ENCODE peak calls at places on chromosomes 12 and 14, in eight cellular contexts. P is hepatocyte, X is DND-41, O is GM12865, F is kidney, C is pancreas, U is uterus, A is fibroblast of pulmonary artery. V is an unnamed sample.

GRCh38 chr12:32400866-32401265 is 1.5 kb downstream of the FGD4 start:
- DNase-seq in P (no peak), X (no peak), O (no peak), F (no peak), C (no peak), U (no peak), A (no peak), V (no peak)

GRCh38 chr12:44000309-44000952 is 164.6 kb downstream of the TMEM117 start:
- DNase-seq in P (peak; percentile 66), X (peak; percentile 42), O (peak; percentile 69), F (no peak), C (no peak), U (no peak), A (peak; percentile 67), V (no peak)

GRCh38 chr12:110050927-110051326 is 2.6 kb upstream of the C12orf76 start:
- DNase-seq in P (no peak), X (no peak), O (no peak), F (no peak), C (no peak), U (no peak), A (no peak), V (no peak)

GRCh38 chr12:67428431-67428830 is 159.3 kb downstream of the CAND1 start:
- DNase-seq in P (peak; percentile 37), X (no peak), O (no peak), F (no peak), C (no peak), U (no peak), A (no peak), V (no peak)

GRCh38 chr14:31934767-31935266 is 142.3 kb upstream of the ARHGAP5 start:
- DNase-seq in P (peak; percentile 78), X (no peak), O (peak; percentile 10), F (no peak), C (no peak), U (no peak), A (peak; percentile 74), V (peak; percentile 26)

GRCh38 chr14:38257500-38257899 is 1.6 kb upstream of the CLEC14A start:
- DNase-seq in P (no peak), X (no peak), O (no peak), F (no peak), C (no peak), U (no peak), A (peak; percentile 50), V (no peak)

GRCh38 chr14:104724981-104725771 is 1.1 kb downstream of the ADSS1 start:
- DNase-seq in P (peak; percentile 67), X (no peak), O (no peak), F (no peak), C (no peak), U (no peak), A (peak; percentile 49), V (peak; percentile 70)

GRCh38 chr12:49144384-49144783 is 13.2 kb upstream of the TUBA1B start:
- DNase-seq in P (no peak), X (no peak), O (no peak), F (no peak), C (no peak), U (no peak), A (no peak), V (no peak)

GRCh38 chr12:54036620-54037359 is 3.9 kb downstream of the HOXC5 start:
- DNase-seq in P (no peak), X (peak; percentile 23), O (peak; percentile 18), F (peak; percentile 87), C (no peak), U (no peak), A (no peak), V (no peak)

GRCh38 chr12:122190842-122191668 is 8.1 kb downstream of the LRRC43 start:
- DNase-seq in P (peak; percentile 77), X (peak; percentile 65), O (peak; percentile 78), F (peak; percentile 44), C (peak; percentile 85), U (no peak), A (peak; percentile 73), V (peak; percentile 48)

GRCh38 chr12:12927211-12928079 is 24.5 kb downstream of the GPRC5D start:
- DNase-seq in P (no peak), X (no peak), O (no peak), F (peak; percentile 93), C (peak; percentile 95), U (peak; percentile 29), A (peak; percentile 77), V (peak; percentile 66)

GRCh38 chr14:76550534-76550933 is 174.6 kb downstream of the ESRRB start:
- DNase-seq in P (no peak), X (no peak), O (peak; percentile 28), F (no peak), C (no peak), U (no peak), A (no peak), V (no peak)

GRCh38 chr14:90815817-90816662 is at the start of gene TTC7B:
- DNase-seq in P (peak; percentile 78), X (peak; percentile 33), O (peak; percentile 36), F (no peak), C (no peak), U (no peak), A (peak; percentile 44), V (peak; percentile 62)

GRCh38 chr14:85583311-85583710 is 53.4 kb downstream of the FLRT2 start:
- DNase-seq in P (no peak), X (no peak), O (no peak), F (no peak), C (no peak), U (no peak), A (no peak), V (no peak)

DNA sequence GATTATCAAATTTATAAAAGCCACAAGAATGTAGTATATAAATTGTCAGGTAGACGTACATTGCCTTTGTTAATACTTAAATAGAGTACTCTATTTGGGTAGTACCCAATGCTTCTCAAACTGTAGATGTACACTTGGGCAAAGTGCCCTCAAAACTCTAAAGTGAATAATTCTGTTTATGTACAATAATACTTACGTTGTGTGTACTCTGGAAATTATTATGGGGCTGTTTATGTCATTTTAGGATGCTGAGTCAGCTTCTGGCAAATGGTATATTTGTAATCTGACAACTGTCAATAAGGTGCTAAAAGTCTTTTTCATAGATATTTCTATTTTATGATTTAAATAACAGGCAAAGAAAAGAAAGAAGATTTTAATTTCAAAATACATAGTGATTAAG is 102.4 kb downstream of the CCDC91 start:
- DNase-seq in P (no peak), X (no peak), O (no peak), F (no peak), C (no peak), U (no peak), A (no peak), V (no peak)
- TF ChIP-seq CTCF in P (no peak), X (no peak), O (no peak), F (no peak), C (no peak), U (no peak), A (no peak), V (no peak)

GRCh38 chr12:120199595-120200306 is 1.2 kb downstream of the RPLP0 start:
- DNase-seq in P (no peak), X (no peak), O (peak; percentile 49), F (no peak), C (no peak), U (peak; percentile 59), A (peak; percentile 95), V (no peak)

GRCh38 chr12:120194534-120195395 is at the start of gene GCN1:
- DNase-seq in P (peak; percentile 90), X (peak; percentile 87), O (peak; percentile 91), F (peak; percentile 95), C (peak; percentile 93), U (peak; percentile 67), A (peak; percentile 74), V (peak; percentile 86)

GRCh38 chr12:120197542-120197887 is 3.0 kb upstream of the GCN1 start:
- DNase-seq in P (no peak), X (no peak), O (no peak), F (no peak), C (no peak), U (no peak), A (no peak), V (no peak)

GRCh38 chr12:120196363-120196762 is 1.8 kb upstream of the GCN1 start:
- DNase-seq in P (no peak), X (no peak), O (no peak), F (no peak), C (no peak), U (no peak), A (no peak), V (no peak)

DNA sequence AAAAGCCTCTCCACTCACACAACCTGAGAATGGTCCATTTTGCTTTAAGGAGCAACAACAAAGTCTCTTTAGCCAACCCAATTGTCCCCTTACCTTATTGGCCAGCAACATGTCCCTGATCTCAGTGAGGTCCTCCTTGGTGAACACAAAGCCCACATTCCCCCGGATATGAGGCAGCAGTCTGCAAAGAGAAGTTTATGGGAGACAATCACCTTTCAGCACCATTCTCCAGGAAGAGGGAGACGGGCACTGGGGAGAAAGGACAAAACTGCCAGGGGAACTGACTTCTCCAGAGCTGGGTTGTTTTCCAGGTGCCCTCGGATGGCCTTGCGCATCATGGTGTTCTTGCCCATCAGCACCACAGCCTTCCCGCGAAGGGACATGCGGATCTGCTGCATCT is 1.9 kb downstream of the RPLP0 start:
- DNase-seq in P (no peak), X (no peak), O (no peak), F (no peak), C (no peak), U (no peak), A (no peak), V (no peak)
- H3K4me3 ChIP-seq in P (no peak overlapping the region), X (peak overlapping the region; percentile 83), O (peak overlapping the region; percentile 67), F (no peak overlapping the region), C (peak overlapping the region; percentile 85), U (peak overlapping the region; percentile 85), A (peak overlapping the region; percentile 99), V (peak overlapping the region; percentile 95)

DNA sequence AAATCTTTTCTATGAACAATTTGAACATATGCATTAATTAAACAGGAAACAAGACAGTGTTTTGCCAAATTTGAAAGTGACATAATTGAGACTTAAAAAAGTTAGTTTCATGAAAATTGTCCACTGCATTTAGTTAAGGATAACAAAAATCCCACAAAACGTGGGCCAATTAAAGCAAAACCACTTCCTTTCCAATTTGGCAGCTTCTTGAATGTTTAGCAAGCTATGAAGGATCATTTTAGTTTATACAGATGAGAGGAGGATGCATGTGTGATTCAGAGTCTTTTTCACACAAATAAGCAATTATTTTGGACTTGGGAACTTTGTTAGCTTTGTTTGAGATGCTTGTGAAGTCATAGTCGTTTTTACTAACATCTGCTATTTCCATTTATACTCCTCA is 109.6 kb downstream of the ATXN7L3B start:
- DNase-seq in P (no peak), X (no peak), O (no peak), F (no peak), C (no peak), U (no peak), A (no peak), V (no peak)
- TF ChIP-seq CTCF in P (no peak), X (no peak), O (no peak), F (no peak), C (no peak), U (no peak), A (no peak), V (no peak)

DNA sequence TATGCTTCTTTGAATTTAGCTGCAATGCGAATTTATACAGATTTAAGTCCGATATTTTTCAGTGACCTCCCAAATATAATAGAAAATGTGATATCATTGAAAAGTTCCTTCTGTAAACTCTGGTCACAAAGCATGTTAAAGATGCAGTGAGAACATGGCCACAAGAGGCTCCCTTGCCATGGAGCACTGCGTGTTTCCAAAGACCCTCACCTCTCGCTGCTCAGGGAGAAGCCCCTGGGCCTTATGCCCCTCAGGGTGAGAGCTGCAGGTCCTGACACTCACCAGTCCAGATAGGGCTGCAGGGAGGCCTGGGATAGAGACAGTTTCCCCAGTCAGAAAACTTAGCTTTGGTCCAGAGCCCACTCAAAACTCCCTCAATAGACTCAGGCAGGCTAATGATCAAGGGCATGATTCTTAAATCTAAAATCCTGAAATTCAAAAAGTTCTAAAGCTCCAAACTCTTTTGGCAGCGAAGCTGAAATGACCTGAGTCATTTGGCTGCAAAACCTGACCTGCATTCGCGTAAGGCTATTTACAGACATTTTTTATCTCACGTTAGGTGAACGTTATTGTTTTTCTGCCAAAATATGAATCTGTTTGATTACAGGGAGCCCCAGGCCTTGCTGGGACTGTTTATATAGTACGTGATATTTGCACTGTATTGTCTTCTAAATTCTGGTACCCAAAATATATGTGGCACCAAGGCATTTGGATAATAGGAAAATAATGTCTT is 67.8 kb downstream of the CAPZA3 start:
- DNase-seq in P (no peak), X (no peak), O (no peak), F (no peak), C (no peak), U (no peak), A (no peak), V (no peak)
- H3K4me3 ChIP-seq in P (no peak overlapping the region), X (no peak overlapping the region), O (no peak overlapping the region), F (no peak overlapping the region), C (no peak overlapping the region), U (no peak overlapping the region), A (no peak overlapping the region), V (peak overlapping the region; percentile 10)

V was measured in left ventricle myocardium inferior.